ENCODE peak calls at places on chromosomes 2 and 18, in ten cellular contexts. One of them, this sample, is unnamed.

GRCh38 chr2:111985514-111985913 is 69.6 kb upstream of the TMEM87B start:
- DNase-seq in breast epithelium: no peak
- DNase-seq in prostate gland: no peak
- DNase-seq in A549: no peak
- DNase-seq in K562: no peak
- DNase-seq in NB4: no peak
- DNase-seq in right lobe of liver: no peak
- DNase-seq in ovary: no peak
- DNase-seq in stomach: no peak
- DNase-seq in body of pancreas: no peak
- DNase-seq in this sample: no peak

GRCh38 chr18:38750786-38751185 is 1185.2 kb upstream of the CELF4 start:
- DNase-seq in body of pancreas: no peak
- DNase-seq in stomach: no peak
- DNase-seq in breast epithelium: no peak
- DNase-seq in NB4: no peak
- DNase-seq in A549: no peak
- DNase-seq in K562: no peak
- DNase-seq in prostate gland: no peak
- DNase-seq in ovary: no peak
- DNase-seq in right lobe of liver: no peak
- DNase-seq in this sample: no peak

GRCh38 chr2:239303711-239304532 is 96.9 kb downstream of the HDAC4 start:
- DNase-seq in prostate gland: no peak
- DNase-seq in NB4: no peak
- DNase-seq in stomach: peak; percentile 31
- DNase-seq in A549: no peak
- DNase-seq in right lobe of liver: no peak
- DNase-seq in ovary: peak; percentile 38
- DNase-seq in body of pancreas: no peak
- DNase-seq in breast epithelium: no peak
- DNase-seq in K562: no peak
- DNase-seq in this sample: peak; percentile 18

GRCh38 chr2:231068525-231069222 is 12.0 kb downstream of the PSMD1 start:
- DNase-seq in prostate gland: no peak
- DNase-seq in breast epithelium: no peak
- DNase-seq in A549: peak; percentile 61
- DNase-seq in stomach: no peak
- DNase-seq in ovary: no peak
- DNase-seq in NB4: peak; percentile 52
- DNase-seq in right lobe of liver: no peak
- DNase-seq in K562: peak; percentile 16
- DNase-seq in body of pancreas: no peak
- DNase-seq in this sample: no peak

GRCh38 chr2:160566717-160567116 is 73.1 kb upstream of the RBMS1 start:
- DNase-seq in body of pancreas: no peak
- DNase-seq in prostate gland: no peak
- DNase-seq in right lobe of liver: no peak
- DNase-seq in K562: no peak
- DNase-seq in A549: no peak
- DNase-seq in breast epithelium: no peak
- DNase-seq in NB4: peak; percentile 88
- DNase-seq in ovary: no peak
- DNase-seq in stomach: no peak
- DNase-seq in this sample: no peak

GRCh38 chr2:233037078-233037477 is 4.6 kb downstream of the NEU2 start:
- DNase-seq in breast epithelium: no peak
- DNase-seq in stomach: no peak
- DNase-seq in body of pancreas: no peak
- DNase-seq in A549: no peak
- DNase-seq in NB4: no peak
- DNase-seq in prostate gland: no peak
- DNase-seq in K562: no peak
- DNase-seq in ovary: no peak
- DNase-seq in right lobe of liver: no peak
- DNase-seq in this sample: no peak

GRCh38 chr2:65658871-65659270 is 226.5 kb upstream of the SPRED2 start:
- DNase-seq in prostate gland: no peak
- DNase-seq in K562: no peak
- DNase-seq in right lobe of liver: no peak
- DNase-seq in A549: no peak
- DNase-seq in ovary: no peak
- DNase-seq in breast epithelium: no peak
- DNase-seq in body of pancreas: no peak
- DNase-seq in NB4: no peak
- DNase-seq in stomach: no peak
- DNase-seq in this sample: no peak

GRCh38 chr2:26607698-26608097 is 33.5 kb downstream of the CIB4 start:
- DNase-seq in NB4: no peak
- DNase-seq in ovary: no peak
- DNase-seq in stomach: no peak
- DNase-seq in K562: no peak
- DNase-seq in prostate gland: no peak
- DNase-seq in right lobe of liver: no peak
- DNase-seq in body of pancreas: no peak
- DNase-seq in A549: no peak
- DNase-seq in breast epithelium: no peak
- DNase-seq in this sample: no peak

GRCh38 chr2:10342245-10342951 is 39.7 kb downstream of the HPCAL1 start:
- DNase-seq in stomach: no peak
- DNase-seq in ovary: no peak
- DNase-seq in body of pancreas: no peak
- DNase-seq in A549: no peak
- DNase-seq in NB4: no peak
- DNase-seq in right lobe of liver: no peak
- DNase-seq in prostate gland: no peak
- DNase-seq in breast epithelium: no peak
- DNase-seq in K562: no peak
- DNase-seq in this sample: no peak

GRCh38 chr2:85887566-85888019 is 1.2 kb downstream of the ST3GAL5 start:
- DNase-seq in A549: peak; percentile 43
- DNase-seq in K562: no peak
- DNase-seq in prostate gland: peak; percentile 54
- DNase-seq in body of pancreas: peak; percentile 63
- DNase-seq in ovary: peak; percentile 60
- DNase-seq in breast epithelium: no peak
- DNase-seq in right lobe of liver: peak; percentile 87
- DNase-seq in stomach: peak; percentile 53
- DNase-seq in NB4: peak; percentile 64
- DNase-seq in this sample: peak; percentile 62
- TF ChIP-seq POLR2A in A549: no peak
- TF ChIP-seq POLR2A in K562: no peak
- TF ChIP-seq POLR2A in prostate gland: no peak
- TF ChIP-seq POLR2A in body of pancreas: no peak
- TF ChIP-seq POLR2A in ovary: no peak
- TF ChIP-seq POLR2A in breast epithelium: no peak
- TF ChIP-seq POLR2A in right lobe of liver: no peak
- TF ChIP-seq POLR2A in stomach: no peak
- TF ChIP-seq POLR2A in NB4: no peak
- TF ChIP-seq POLR2A in this sample: no peak

GRCh38 chr2:148253716-148254115 is 232.8 kb downstream of the MBD5 start:
- DNase-seq in A549: no peak
- DNase-seq in NB4: peak; percentile 41
- DNase-seq in right lobe of liver: no peak
- DNase-seq in breast epithelium: no peak
- DNase-seq in prostate gland: no peak
- DNase-seq in body of pancreas: no peak
- DNase-seq in stomach: no peak
- DNase-seq in K562: no peak
- DNase-seq in ovary: no peak
- DNase-seq in this sample: no peak
- H3K4me3 ChIP-seq in A549: no peak overlapping the region
- H3K4me3 ChIP-seq in NB4: no peak overlapping the region
- H3K4me3 ChIP-seq in right lobe of liver: no peak overlapping the region
- H3K4me3 ChIP-seq in breast epithelium: no peak overlapping the region
- H3K4me3 ChIP-seq in prostate gland: no peak overlapping the region
- H3K4me3 ChIP-seq in body of pancreas: no peak overlapping the region
- H3K4me3 ChIP-seq in stomach: no peak overlapping the region
- H3K4me3 ChIP-seq in K562: no peak overlapping the region
- H3K4me3 ChIP-seq in ovary: no peak overlapping the region
- H3K4me3 ChIP-seq in this sample: no peak overlapping the region

DNA sequence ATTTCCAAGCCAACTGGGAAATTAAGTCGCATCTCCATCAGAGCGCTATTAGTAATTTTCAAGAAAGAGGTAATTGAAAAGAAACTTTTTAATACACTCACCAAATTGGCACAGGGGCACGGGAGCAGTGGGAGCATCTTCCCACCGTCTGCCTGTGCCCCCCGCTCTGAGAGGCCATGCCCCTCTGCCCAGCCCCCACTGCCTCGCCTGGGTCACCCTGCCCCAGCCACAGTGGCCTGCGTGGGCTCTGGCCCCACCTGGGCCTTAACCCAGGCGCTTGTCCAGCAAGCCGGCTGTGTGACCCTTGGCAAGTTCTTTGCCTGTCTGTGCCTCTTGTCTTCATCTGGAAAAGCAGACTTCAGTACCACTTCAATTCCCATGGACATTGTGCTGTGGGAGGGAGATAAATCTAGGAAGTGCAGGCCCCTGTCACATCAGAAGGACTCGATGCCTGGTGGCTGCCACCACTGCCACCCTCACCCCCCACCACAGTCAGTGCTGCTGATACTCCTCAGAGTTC is 31.9 kb downstream of the GLI2 start:
- DNase-seq in prostate gland: no peak
- DNase-seq in NB4: no peak
- DNase-seq in stomach: no peak
- DNase-seq in right lobe of liver: peak; percentile 15
- DNase-seq in A549: no peak
- DNase-seq in breast epithelium: no peak
- DNase-seq in body of pancreas: no peak
- DNase-seq in ovary: peak; percentile 57
- DNase-seq in K562: no peak
- DNase-seq in this sample: no peak
- TF ChIP-seq POLR2A in prostate gland: no peak
- TF ChIP-seq POLR2A in NB4: no peak
- TF ChIP-seq POLR2A in stomach: no peak
- TF ChIP-seq POLR2A in right lobe of liver: no peak
- TF ChIP-seq POLR2A in A549: no peak
- TF ChIP-seq POLR2A in breast epithelium: no peak
- TF ChIP-seq POLR2A in body of pancreas: no peak
- TF ChIP-seq POLR2A in ovary: no peak
- TF ChIP-seq POLR2A in K562: no peak
- TF ChIP-seq POLR2A in this sample: no peak

GRCh38 chr2:237629739-237630138 is 2.4 kb downstream of the LRRFIP1 start:
- DNase-seq in ovary: no peak
- DNase-seq in body of pancreas: no peak
- DNase-seq in NB4: no peak
- DNase-seq in K562: no peak
- DNase-seq in breast epithelium: no peak
- DNase-seq in stomach: no peak
- DNase-seq in prostate gland: no peak
- DNase-seq in A549: no peak
- DNase-seq in right lobe of liver: no peak
- DNase-seq in this sample: no peak
- H3K4me3 ChIP-seq in ovary: no peak overlapping the region
- H3K4me3 ChIP-seq in body of pancreas: no peak overlapping the region
- H3K4me3 ChIP-seq in NB4: no peak overlapping the region
- H3K4me3 ChIP-seq in K562: no peak overlapping the region
- H3K4me3 ChIP-seq in breast epithelium: no peak overlapping the region
- H3K4me3 ChIP-seq in stomach: no peak overlapping the region
- H3K4me3 ChIP-seq in prostate gland: no peak overlapping the region
- H3K4me3 ChIP-seq in A549: no peak overlapping the region
- H3K4me3 ChIP-seq in right lobe of liver: no peak overlapping the region
- H3K4me3 ChIP-seq in this sample: no peak overlapping the region

GRCh38 chr2:74457549-74458131 is 598 bp upstream of the WBP1 start:
- DNase-seq in breast epithelium: peak; percentile 62
- DNase-seq in body of pancreas: peak; percentile 71
- DNase-seq in NB4: peak; percentile 79
- DNase-seq in ovary: peak; percentile 82
- DNase-seq in K562: no peak
- DNase-seq in prostate gland: peak; percentile 69
- DNase-seq in right lobe of liver: peak; percentile 86
- DNase-seq in stomach: peak; percentile 74
- DNase-seq in A549: peak; percentile 53
- DNase-seq in this sample: peak; percentile 86
- TF ChIP-seq POLR2A in breast epithelium: peak; percentile 80
- TF ChIP-seq POLR2A in body of pancreas: peak; percentile 91
- TF ChIP-seq POLR2A in NB4: peak; percentile 80
- TF ChIP-seq POLR2A in ovary: peak; percentile 56
- TF ChIP-seq POLR2A in K562: no peak
- TF ChIP-seq POLR2A in prostate gland: peak; percentile 95
- TF ChIP-seq POLR2A in right lobe of liver: peak; percentile 88
- TF ChIP-seq POLR2A in stomach: peak; percentile 66
- TF ChIP-seq POLR2A in A549: peak; percentile 53
- TF ChIP-seq POLR2A in this sample: peak; percentile 93

GRCh38 chr2:173629076-173629475 is 274.4 kb downstream of the CDCA7 start:
- DNase-seq in NB4: no peak
- DNase-seq in breast epithelium: no peak
- DNase-seq in body of pancreas: no peak
- DNase-seq in ovary: no peak
- DNase-seq in right lobe of liver: no peak
- DNase-seq in stomach: no peak
- DNase-seq in prostate gland: no peak
- DNase-seq in K562: no peak
- DNase-seq in A549: no peak
- DNase-seq in this sample: no peak

GRCh38 chr2:173625315-173625714 is 270.6 kb downstream of the CDCA7 start:
- DNase-seq in NB4: no peak
- DNase-seq in ovary: no peak
- DNase-seq in right lobe of liver: no peak
- DNase-seq in body of pancreas: no peak
- DNase-seq in prostate gland: no peak
- DNase-seq in stomach: no peak
- DNase-seq in breast epithelium: no peak
- DNase-seq in A549: no peak
- DNase-seq in K562: peak; percentile 16
- DNase-seq in this sample: no peak

GRCh38 chr2:173623411-173624076 is 268.9 kb downstream of the CDCA7 start:
- DNase-seq in right lobe of liver: no peak
- DNase-seq in stomach: no peak
- DNase-seq in A549: no peak
- DNase-seq in body of pancreas: no peak
- DNase-seq in breast epithelium: no peak
- DNase-seq in prostate gland: no peak
- DNase-seq in ovary: no peak
- DNase-seq in NB4: no peak
- DNase-seq in K562: no peak
- DNase-seq in this sample: no peak
- H3K4me3 ChIP-seq in right lobe of liver: no peak overlapping the region
- H3K4me3 ChIP-seq in stomach: no peak overlapping the region
- H3K4me3 ChIP-seq in A549: no peak overlapping the region
- H3K4me3 ChIP-seq in body of pancreas: no peak overlapping the region
- H3K4me3 ChIP-seq in breast epithelium: no peak overlapping the region
- H3K4me3 ChIP-seq in prostate gland: no peak overlapping the region
- H3K4me3 ChIP-seq in ovary: no peak overlapping the region
- H3K4me3 ChIP-seq in NB4: no peak overlapping the region
- H3K4me3 ChIP-seq in K562: no peak overlapping the region
- H3K4me3 ChIP-seq in this sample: no peak overlapping the region

DNA sequence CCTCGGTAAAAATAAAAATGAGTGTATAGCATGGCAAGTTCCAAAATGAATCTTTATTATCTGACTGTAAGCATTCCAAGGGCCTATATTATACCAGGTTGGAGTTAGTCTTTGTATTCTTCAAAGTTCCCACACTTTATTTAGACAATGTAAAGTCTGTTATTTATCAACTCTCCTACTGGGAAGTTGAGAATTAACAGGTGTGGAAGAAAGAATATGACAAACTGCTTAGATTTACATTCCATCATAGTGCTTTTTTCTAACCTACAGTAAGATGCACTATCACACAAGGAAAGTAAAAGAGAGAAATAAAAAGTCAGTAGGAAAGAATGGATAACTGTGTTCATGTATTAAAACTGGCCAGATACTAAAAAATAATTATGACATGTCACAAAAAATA is 93.3 kb downstream of the SESTD1 start:
- DNase-seq in ovary: no peak
- DNase-seq in breast epithelium: no peak
- DNase-seq in K562: no peak
- DNase-seq in body of pancreas: no peak
- DNase-seq in stomach: no peak
- DNase-seq in A549: no peak
- DNase-seq in right lobe of liver: no peak
- DNase-seq in prostate gland: no peak
- DNase-seq in NB4: no peak
- DNase-seq in this sample: no peak
- TF ChIP-seq POLR2A in ovary: no peak
- TF ChIP-seq POLR2A in breast epithelium: no peak
- TF ChIP-seq POLR2A in K562: no peak
- TF ChIP-seq POLR2A in body of pancreas: no peak
- TF ChIP-seq POLR2A in stomach: no peak
- TF ChIP-seq POLR2A in A549: no peak
- TF ChIP-seq POLR2A in right lobe of liver: no peak
- TF ChIP-seq POLR2A in prostate gland: no peak
- TF ChIP-seq POLR2A in NB4: no peak
- TF ChIP-seq POLR2A in this sample: no peak

This sample was measured in transverse colon.